ENCODE peak calls at places on chromosome 5, in four cellular contexts. X is astrocyte, V is spleen, Q is GM23338. P is an unnamed sample.
A peak's percentile ranks its signal among the peaks of the same experiment; 100 is the strongest.

GRCh38 chr5:156402387-156402921 is 75.5 kb downstream of the SGCD start:
- DNase-seq in Q (peak; percentile 79), X (peak; percentile 39), V (no peak), P (no peak)

GRCh38 chr5:88826959-88827585 is 55.9 kb downstream of the MEF2C start:
- DNase-seq in X (peak; percentile 79), Q (peak; percentile 18), V (peak; percentile 79), P (no peak)

GRCh38 chr5:120464627-120465280 is 654 bp downstream of the PRR16 start:
- DNase-seq in Q (peak; percentile 51), V (peak; percentile 75), X (peak; percentile 41), P (peak; percentile 59)

GRCh38 chr5:76579166-76579765 is 43.9 kb downstream of the F2RL2 start:
- DNase-seq in Q (no peak), V (no peak), X (peak; percentile 27), P (no peak)

GRCh38 chr5:161098516-161098915 is 246.5 kb upstream of the ATP10B start:
- DNase-seq in V (no peak), Q (no peak), X (no peak), P (no peak)

GRCh38 chr5:67338416-67338815 is 141.8 kb upstream of the CD180 start:
- DNase-seq in X (peak; percentile 51), Q (no peak), V (no peak), P (no peak)

GRCh38 chr5:134477462-134478245 is 47.8 kb upstream of the JADE2 start:
- DNase-seq in X (no peak), Q (no peak), V (peak; percentile 33), P (no peak)

GRCh38 chr5:61277190-61277589 is 54.9 kb upstream of the ZSWIM6 start:
- DNase-seq in X (peak; percentile 49), Q (peak; percentile 43), V (no peak), P (no peak)

GRCh38 chr5:110823571-110823970 is 84.8 kb downstream of the SLC25A46 start:
- DNase-seq in X (no peak), Q (no peak), V (no peak), P (no peak)

GRCh38 chr5:19241690-19242089 is 746.3 kb downstream of the CDH18 start:
- DNase-seq in V (no peak), X (peak; percentile 29), Q (no peak), P (no peak)

GRCh38 chr5:145130996-145131395 is 704.1 kb downstream of the PRELID2 start:
- DNase-seq in X (no peak), V (no peak), Q (peak; percentile 38), P (no peak)

GRCh38 chr5:154409230-154409840 is 36.5 kb upstream of the SAP30L start:
- DNase-seq in V (no peak), Q (no peak), X (no peak), P (no peak)

GRCh38 chr5:167030500-167031120 is 1260.8 kb upstream of the WWC1 start:
- DNase-seq in V (no peak), X (no peak), Q (peak; percentile 94), P (no peak)

GRCh38 chr5:123785160-123786001 is 273.4 kb downstream of the CSNK1G3 start:
- DNase-seq in V (no peak), Q (peak; percentile 17), X (peak; percentile 87), P (no peak)

GRCh38 chr5:80255425-80255751 is 460 bp downstream of the SERINC5 start:
- DNase-seq in X (peak; percentile 52), V (no peak), Q (no peak), P (no peak)

GRCh38 chr5:40619406-40619805 is 60.3 kb upstream of the PTGER4 start:
- DNase-seq in V (no peak), Q (no peak), X (peak; percentile 31), P (no peak)
- H3K36me3 ChIP-seq in V (no peaks in the 10 kb centered on the region), Q (no peaks in the 10 kb centered on the region), X (no peaks in the 10 kb centered on the region), P (no peaks in the 10 kb centered on the region)

DNA sequence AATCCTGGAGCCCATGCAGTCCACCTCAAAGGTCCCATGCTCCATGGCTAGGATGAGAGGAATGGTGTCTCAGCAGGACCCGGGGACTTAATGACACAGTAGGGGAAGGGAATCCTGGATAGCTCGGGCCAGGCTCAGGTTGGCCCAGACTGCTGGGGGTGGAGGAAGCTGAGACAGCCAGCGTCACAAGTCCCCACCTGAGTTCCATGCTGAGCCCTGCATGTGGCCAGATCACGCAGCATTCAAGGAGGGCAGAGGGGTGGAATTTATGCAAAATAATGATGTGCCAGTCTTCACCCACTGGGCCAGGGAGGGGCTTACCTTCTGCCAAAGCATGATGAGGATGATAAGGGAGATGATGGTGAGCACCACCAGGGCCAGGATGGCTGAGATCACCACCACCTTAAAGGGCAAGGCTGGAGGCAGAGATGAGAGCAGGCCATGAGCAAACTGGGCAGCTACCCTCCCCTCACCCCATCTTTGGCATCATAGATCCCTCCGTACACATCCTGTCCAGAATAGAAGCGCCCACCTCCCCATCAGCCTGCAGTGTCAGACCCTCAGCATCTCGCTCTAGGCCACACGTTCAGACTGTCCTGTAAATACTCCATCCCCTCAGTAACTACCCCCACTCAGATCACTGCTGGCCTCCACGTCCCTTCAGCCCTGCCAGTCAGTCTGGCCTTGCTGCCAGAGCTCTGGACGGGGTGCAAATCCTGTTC is 29.3 kb downstream of the PDGFRB start:
- DNase-seq in V (no peak), X (no peak), Q (no peak), P (peak; percentile 54)
- H3K36me3 ChIP-seq in V (peaks cover 12% of the 10 kb centered on the region), X (peaks cover 39% of the 10 kb centered on the region), Q (no peaks in the 10 kb centered on the region), P (no peaks in the 10 kb centered on the region)

GRCh38 chr5:177528631-177529030 is 11.9 kb upstream of the DDX41 start:
- DNase-seq in V (peak; percentile 44), Q (no peak), X (no peak), P (peak; percentile 57)

GRCh38 chr5:177529247-177529901 is 12.6 kb upstream of the DDX41 start:
- DNase-seq in X (no peak), V (peak; percentile 44), Q (no peak), P (peak; percentile 55)

GRCh38 chr5:177530638-177531037 is 13.9 kb upstream of the DDX41 start:
- DNase-seq in V (peak; percentile 11), X (no peak), Q (no peak), P (no peak)

GRCh38 chr5:177535125-177535524 is 18.4 kb upstream of the DDX41 start:
- DNase-seq in Q (no peak), X (no peak), V (peak; percentile 14), P (no peak)

GRCh38 chr5:177531209-177531940 is 14.6 kb upstream of the DDX41 start:
- DNase-seq in X (no peak), V (peak; percentile 53), Q (no peak), P (peak; percentile 51)
- H3K36me3 ChIP-seq in X (peaks cover 20% of the 10 kb centered on the region), V (peaks cover 100% of the 10 kb centered on the region), Q (peaks cover 7% of the 10 kb centered on the region), P (peaks cover 73% of the 10 kb centered on the region)

GRCh38 chr5:138188632-138189031 is 9.7 kb downstream of the KIF20A start:
- DNase-seq in Q (no peak), X (no peak), V (no peak), P (no peak)
- H3K36me3 ChIP-seq in Q (peaks cover 80% of the 10 kb centered on the region), X (peaks cover 65% of the 10 kb centered on the region), V (peaks cover 99% of the 10 kb centered on the region), P (peaks cover 95% of the 10 kb centered on the region)

DNA sequence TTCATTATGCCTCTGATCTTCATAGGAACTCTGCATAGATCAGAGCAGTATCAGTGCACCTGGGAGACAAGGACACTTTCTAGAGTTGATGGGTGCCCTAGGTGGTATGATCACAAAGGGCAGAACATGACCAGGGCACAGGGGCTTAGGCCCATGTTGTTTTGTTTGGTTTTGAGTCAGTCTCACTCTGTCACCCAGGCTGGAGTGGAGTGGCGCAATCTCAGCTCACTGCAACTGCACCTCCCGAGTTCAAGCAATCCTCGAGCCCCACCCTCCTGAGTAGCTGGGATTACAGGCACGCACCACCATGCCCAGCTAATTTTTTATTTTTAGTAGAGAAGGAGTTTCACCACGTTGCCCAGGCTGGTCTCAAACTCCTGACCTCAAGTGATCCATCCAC is 17.6 kb downstream of the ALDH7A1 start:
- DNase-seq in V (no peak), Q (no peak), X (no peak), P (no peak)
- H3K36me3 ChIP-seq in V (peaks cover 27% of the 10 kb centered on the region), Q (peaks cover 72% of the 10 kb centered on the region), X (peaks cover 20% of the 10 kb centered on the region), P (peaks cover 84% of the 10 kb centered on the region)

DNA sequence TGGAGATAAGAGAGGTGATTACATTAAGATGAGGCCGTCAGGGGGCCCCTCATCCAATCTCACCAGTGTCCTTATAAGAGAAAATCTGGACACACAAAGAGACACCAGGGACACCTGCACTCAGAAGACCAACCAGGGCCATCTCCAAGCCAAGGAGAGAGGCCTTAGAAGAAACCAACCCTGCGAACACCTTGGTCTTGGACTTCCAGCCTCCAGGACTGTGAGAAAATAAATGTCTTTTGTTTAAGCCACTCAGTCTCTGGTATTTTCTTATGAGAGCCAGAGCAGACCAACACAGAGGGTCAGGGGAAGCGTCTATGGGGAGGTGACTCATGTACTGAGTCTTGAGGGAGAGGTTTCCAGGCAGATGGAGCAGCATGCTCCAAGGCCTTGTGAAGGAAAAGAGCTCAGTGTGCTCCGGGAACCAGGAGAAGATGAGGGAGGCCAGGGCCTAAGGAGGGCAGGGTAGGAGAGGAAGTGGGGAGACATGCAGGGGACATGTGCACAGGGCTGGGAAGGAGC is 5.4 kb downstream of the PHYKPL start:
- DNase-seq in X (peak; percentile 44), Q (no peak), V (peak; percentile 19), P (no peak)
- H3K36me3 ChIP-seq in X (peaks cover 21% of the 10 kb centered on the region), Q (peaks cover 9% of the 10 kb centered on the region), V (peaks cover 87% of the 10 kb centered on the region), P (peaks cover 61% of the 10 kb centered on the region)

GRCh38 chr5:449151-449550 is 6.2 kb downstream of the EXOC3 start:
- DNase-seq in X (no peak), V (no peak), Q (no peak), P (no peak)
- H3K36me3 ChIP-seq in X (peaks cover 42% of the 10 kb centered on the region), V (peaks cover 85% of the 10 kb centered on the region), Q (peaks cover 20% of the 10 kb centered on the region), P (peaks cover 80% of the 10 kb centered on the region)

GRCh38 chr5:90747175-90747574 is 188.6 kb downstream of the ADGRV1 start:
- DNase-seq in Q (no peak), X (peak; percentile 51), V (no peak), P (no peak)
- H3K36me3 ChIP-seq in Q (no peaks in the 10 kb centered on the region), X (no peaks in the 10 kb centered on the region), V (no peaks in the 10 kb centered on the region), P (no peaks in the 10 kb centered on the region)